ENCODE peak calls at places on chromosomes 7 and 10, in eight cellular contexts. One of them, this sample, is unnamed.

GRCh38 chr7:77327067-77327931 is 88.8 kb downstream of the GSAP start:
- DNase-seq in mammary epithelial cell: peak; percentile 74
- DNase-seq in pancreas: no peak
- DNase-seq in IMR-90: peak; percentile 91
- DNase-seq in fibroblast of lung: peak; percentile 51
- DNase-seq in MM.1S: peak; percentile 49
- DNase-seq in stomach: peak; percentile 32
- DNase-seq in HepG2: peak; percentile 25
- DNase-seq in this sample: peak; percentile 88

GRCh38 chr10:59536151-59536550 is 173.5 kb downstream of the SLC16A9 start:
- DNase-seq in IMR-90: peak; percentile 92
- DNase-seq in HepG2: no peak
- DNase-seq in MM.1S: no peak
- DNase-seq in pancreas: no peak
- DNase-seq in fibroblast of lung: peak; percentile 87
- DNase-seq in stomach: no peak
- DNase-seq in mammary epithelial cell: peak; percentile 57
- DNase-seq in this sample: no peak

GRCh38 chr7:40673285-40673684 is 538.5 kb downstream of the SUGCT start:
- DNase-seq in stomach: no peak
- DNase-seq in mammary epithelial cell: peak; percentile 78
- DNase-seq in MM.1S: peak; percentile 14
- DNase-seq in fibroblast of lung: peak; percentile 87
- DNase-seq in HepG2: no peak
- DNase-seq in pancreas: no peak
- DNase-seq in IMR-90: peak; percentile 93
- DNase-seq in this sample: no peak

GRCh38 chr10:33258951-33259350 is 75.5 kb downstream of the NRP1 start:
- DNase-seq in IMR-90: peak; percentile 73
- DNase-seq in mammary epithelial cell: peak; percentile 60
- DNase-seq in pancreas: no peak
- DNase-seq in MM.1S: no peak
- DNase-seq in stomach: no peak
- DNase-seq in fibroblast of lung: peak; percentile 85
- DNase-seq in HepG2: no peak
- DNase-seq in this sample: no peak

GRCh38 chr10:71255817-71256660 is 43.7 kb downstream of the UNC5B start:
- DNase-seq in fibroblast of lung: peak; percentile 94
- DNase-seq in HepG2: no peak
- DNase-seq in MM.1S: no peak
- DNase-seq in IMR-90: peak; percentile 91
- DNase-seq in pancreas: no peak
- DNase-seq in stomach: peak; percentile 74
- DNase-seq in mammary epithelial cell: peak; percentile 64
- DNase-seq in this sample: no peak

GRCh38 chr7:43148161-43148731 is 35.8 kb downstream of the HECW1 start:
- DNase-seq in mammary epithelial cell: peak; percentile 85
- DNase-seq in stomach: no peak
- DNase-seq in HepG2: no peak
- DNase-seq in fibroblast of lung: peak; percentile 41
- DNase-seq in pancreas: no peak
- DNase-seq in IMR-90: peak; percentile 23
- DNase-seq in MM.1S: no peak
- DNase-seq in this sample: no peak

GRCh38 chr7:13115157-13115772 is 427.8 kb downstream of the ARL4A start:
- DNase-seq in MM.1S: no peak
- DNase-seq in mammary epithelial cell: peak; percentile 6
- DNase-seq in pancreas: no peak
- DNase-seq in HepG2: no peak
- DNase-seq in stomach: no peak
- DNase-seq in fibroblast of lung: peak; percentile 25
- DNase-seq in IMR-90: peak; percentile 16
- DNase-seq in this sample: peak; percentile 54

GRCh38 chr10:78623577-78624215 is 445.1 kb upstream of the ZMIZ1 start:
- DNase-seq in mammary epithelial cell: peak; percentile 74
- DNase-seq in fibroblast of lung: peak; percentile 95
- DNase-seq in MM.1S: no peak
- DNase-seq in IMR-90: peak; percentile 90
- DNase-seq in HepG2: peak; percentile 66
- DNase-seq in pancreas: peak; percentile 19
- DNase-seq in stomach: no peak
- DNase-seq in this sample: no peak

GRCh38 chr7:50868426-50869100 is 85.9 kb upstream of the GRB10 start:
- DNase-seq in stomach: no peak
- DNase-seq in fibroblast of lung: no peak
- DNase-seq in HepG2: no peak
- DNase-seq in mammary epithelial cell: peak; percentile 12
- DNase-seq in IMR-90: peak; percentile 15
- DNase-seq in MM.1S: no peak
- DNase-seq in pancreas: no peak
- DNase-seq in this sample: no peak

GRCh38 chr7:50865450-50865849 is 82.8 kb upstream of the GRB10 start:
- DNase-seq in stomach: no peak
- DNase-seq in IMR-90: no peak
- DNase-seq in MM.1S: no peak
- DNase-seq in pancreas: peak; percentile 16
- DNase-seq in HepG2: no peak
- DNase-seq in mammary epithelial cell: no peak
- DNase-seq in fibroblast of lung: no peak
- DNase-seq in this sample: no peak

GRCh38 chr7:50864694-50865093 is 82.0 kb upstream of the GRB10 start:
- DNase-seq in MM.1S: no peak
- DNase-seq in stomach: no peak
- DNase-seq in pancreas: no peak
- DNase-seq in IMR-90: no peak
- DNase-seq in mammary epithelial cell: no peak
- DNase-seq in fibroblast of lung: no peak
- DNase-seq in HepG2: no peak
- DNase-seq in this sample: no peak

GRCh38 chr7:50867048-50867383 is 84.3 kb upstream of the GRB10 start:
- DNase-seq in MM.1S: no peak
- DNase-seq in fibroblast of lung: no peak
- DNase-seq in stomach: no peak
- DNase-seq in pancreas: no peak
- DNase-seq in IMR-90: no peak
- DNase-seq in mammary epithelial cell: no peak
- DNase-seq in HepG2: no peak
- DNase-seq in this sample: no peak

DNA sequence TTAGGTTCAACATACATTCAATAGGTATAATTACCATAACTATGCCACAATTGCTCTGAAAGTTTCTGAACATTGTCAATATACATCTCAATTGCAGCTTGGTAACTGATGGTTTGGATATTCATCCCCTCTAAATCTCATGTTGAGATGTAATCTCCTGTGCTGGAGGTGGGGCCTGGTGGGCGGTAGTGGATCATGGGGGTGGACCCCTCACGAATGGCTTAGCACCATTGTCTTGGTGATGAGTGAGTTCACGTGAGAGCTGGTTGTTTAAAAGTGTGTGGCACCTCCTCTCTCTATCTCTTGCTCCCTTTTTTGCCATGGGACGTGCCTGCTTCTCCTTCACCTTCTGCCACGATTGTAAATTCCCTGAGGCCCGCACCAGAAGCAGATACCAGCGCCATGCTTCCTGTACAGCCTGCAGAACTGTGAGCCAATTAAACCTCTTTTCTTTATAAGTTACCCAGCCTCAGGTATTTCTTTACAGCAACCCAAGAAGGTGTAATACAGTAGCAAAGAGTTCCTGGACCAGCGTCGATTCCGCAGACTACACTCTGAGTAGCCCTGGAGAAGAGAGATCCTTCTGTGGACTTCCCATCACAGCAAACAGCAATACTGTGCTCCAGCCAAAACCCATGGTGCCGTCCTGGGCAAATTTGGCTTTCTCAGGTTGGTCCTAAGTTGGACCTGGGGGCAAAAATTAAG is 83.8 kb upstream of the GRB10 start:
- DNase-seq in fibroblast of lung: no peak
- DNase-seq in mammary epithelial cell: no peak
- DNase-seq in stomach: no peak
- DNase-seq in pancreas: no peak
- DNase-seq in IMR-90: no peak
- DNase-seq in MM.1S: no peak
- DNase-seq in HepG2: no peak
- DNase-seq in this sample: no peak
- H3K4me3 ChIP-seq in fibroblast of lung: no peak overlapping the region
- H3K4me3 ChIP-seq in mammary epithelial cell: no peak overlapping the region
- H3K4me3 ChIP-seq in stomach: no peak overlapping the region
- H3K4me3 ChIP-seq in pancreas: no peak overlapping the region
- H3K4me3 ChIP-seq in IMR-90: no peak overlapping the region
- H3K4me3 ChIP-seq in MM.1S: no peak overlapping the region
- H3K4me3 ChIP-seq in HepG2: no peak overlapping the region
- H3K4me3 ChIP-seq in this sample: no peak overlapping the region

DNA sequence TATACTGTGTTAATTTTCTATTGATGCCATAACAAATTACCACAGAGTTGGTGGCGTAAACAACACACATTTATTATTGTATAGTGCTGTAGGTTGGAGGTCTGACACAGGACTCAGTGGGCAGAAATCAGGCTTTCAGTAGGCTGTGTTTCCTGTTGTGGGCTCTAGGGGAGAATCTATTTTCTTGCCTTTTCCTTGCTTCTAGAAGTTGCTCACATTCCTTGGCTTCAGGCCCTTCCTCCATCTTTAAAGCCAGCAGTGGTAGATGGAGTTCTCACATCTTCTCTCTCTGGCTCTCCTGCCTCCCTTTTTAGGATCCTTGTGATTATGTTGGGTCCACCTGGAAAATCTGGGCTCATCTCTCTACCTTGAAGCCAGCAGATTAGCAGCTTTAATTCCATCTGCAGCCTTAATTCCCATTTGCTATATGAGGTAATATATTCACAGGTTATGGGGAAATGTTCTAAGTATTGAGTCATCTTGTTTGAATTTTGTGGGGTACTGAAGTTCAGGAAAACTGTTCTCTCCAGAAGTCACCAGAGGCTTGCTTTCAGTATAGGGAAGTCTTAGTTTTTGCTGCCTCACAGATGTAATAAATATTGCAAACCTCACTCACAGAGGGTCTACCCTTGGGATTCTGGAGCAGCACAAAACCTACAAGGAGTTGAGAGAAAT is 38.9 kb downstream of the CCNY start:
- DNase-seq in MM.1S: no peak
- DNase-seq in stomach: no peak
- DNase-seq in IMR-90: peak; percentile 47
- DNase-seq in mammary epithelial cell: peak; percentile 14
- DNase-seq in pancreas: no peak
- DNase-seq in HepG2: no peak
- DNase-seq in fibroblast of lung: peak; percentile 35
- DNase-seq in this sample: no peak
- H3K4me1 ChIP-seq in MM.1S: no peaks in the 10 kb centered on the region
- H3K4me1 ChIP-seq in stomach: peaks cover 40% of the 10 kb centered on the region
- H3K4me1 ChIP-seq in IMR-90: peaks cover 13% of the 10 kb centered on the region
- H3K4me1 ChIP-seq in mammary epithelial cell: peaks cover 8% of the 10 kb centered on the region
- H3K4me1 ChIP-seq in pancreas: peaks cover 12% of the 10 kb centered on the region
- H3K4me1 ChIP-seq in HepG2: peaks cover 40% of the 10 kb centered on the region
- H3K4me1 ChIP-seq in fibroblast of lung: peaks cover 5% of the 10 kb centered on the region
- H3K4me1 ChIP-seq in this sample: peaks cover 25% of the 10 kb centered on the region

GRCh38 chr10:69576334-69577011 is 3.3 kb upstream of the NEUROG3 start:
- DNase-seq in HepG2: no peak
- DNase-seq in MM.1S: no peak
- DNase-seq in fibroblast of lung: no peak
- DNase-seq in stomach: no peak
- DNase-seq in mammary epithelial cell: peak; percentile 45
- DNase-seq in IMR-90: no peak
- DNase-seq in pancreas: no peak
- DNase-seq in this sample: no peak

GRCh38 chr10:69579661-69580060 is 6.4 kb upstream of the NEUROG3 start:
- DNase-seq in mammary epithelial cell: no peak
- DNase-seq in IMR-90: no peak
- DNase-seq in pancreas: no peak
- DNase-seq in MM.1S: no peak
- DNase-seq in HepG2: no peak
- DNase-seq in fibroblast of lung: no peak
- DNase-seq in stomach: no peak
- DNase-seq in this sample: no peak

GRCh38 chr10:69578508-69578991 is 5.3 kb upstream of the NEUROG3 start:
- DNase-seq in fibroblast of lung: no peak
- DNase-seq in stomach: no peak
- DNase-seq in mammary epithelial cell: peak; percentile 17
- DNase-seq in MM.1S: no peak
- DNase-seq in pancreas: no peak
- DNase-seq in IMR-90: no peak
- DNase-seq in HepG2: no peak
- DNase-seq in this sample: no peak

GRCh38 chr10:69575164-69575722 is 2.0 kb upstream of the NEUROG3 start:
- DNase-seq in MM.1S: no peak
- DNase-seq in HepG2: no peak
- DNase-seq in pancreas: no peak
- DNase-seq in IMR-90: no peak
- DNase-seq in stomach: no peak
- DNase-seq in fibroblast of lung: no peak
- DNase-seq in mammary epithelial cell: no peak
- DNase-seq in this sample: no peak

DNA sequence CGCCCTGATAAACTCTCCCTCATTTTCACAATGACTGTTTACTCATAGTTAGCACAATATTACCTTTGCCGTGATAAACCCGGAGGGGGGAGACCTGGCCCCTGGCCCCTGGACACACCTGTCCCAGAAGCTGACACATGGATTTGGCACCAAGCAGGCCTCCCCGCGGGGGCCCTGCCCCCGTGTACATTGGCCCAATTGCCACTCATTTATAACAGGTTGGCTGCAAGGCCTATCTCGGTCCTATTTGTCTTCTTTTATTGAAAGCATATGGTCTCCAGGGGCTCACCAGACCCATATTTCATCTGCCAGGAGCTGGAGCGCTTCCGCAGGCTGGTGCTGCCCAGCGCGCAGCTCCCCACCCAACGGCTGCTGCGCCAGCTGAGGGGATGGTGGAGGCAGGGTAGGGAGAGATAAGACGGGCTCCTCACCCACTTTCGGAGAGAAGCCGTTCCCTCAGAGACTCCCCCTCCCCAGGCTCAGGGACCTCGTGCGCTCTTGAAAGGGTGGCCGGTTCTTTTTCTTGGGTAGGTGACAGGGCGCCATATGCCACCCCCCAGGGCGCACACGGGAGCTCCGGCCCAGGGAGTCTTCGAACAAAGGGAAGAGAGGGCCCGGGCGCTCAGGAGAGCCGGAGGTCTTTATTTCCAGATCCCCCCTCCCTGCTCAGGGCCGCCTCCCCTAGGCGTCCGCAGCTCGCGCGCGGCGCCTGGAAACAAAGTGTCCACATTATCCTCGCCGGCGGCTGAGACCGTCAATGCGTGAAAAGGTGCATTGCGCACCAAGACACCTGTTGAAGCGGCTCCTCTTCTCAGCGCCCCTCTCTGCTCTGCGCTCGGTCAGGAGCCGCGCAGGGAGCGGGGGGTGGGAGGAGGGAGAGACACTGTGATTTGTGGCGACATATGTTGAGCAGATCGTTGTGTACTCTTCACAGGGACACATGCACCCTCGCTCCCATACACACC is 4.3 kb upstream of the NEUROG3 start:
- DNase-seq in HepG2: no peak
- DNase-seq in pancreas: no peak
- DNase-seq in MM.1S: no peak
- DNase-seq in mammary epithelial cell: peak; percentile 42
- DNase-seq in IMR-90: no peak
- DNase-seq in stomach: no peak
- DNase-seq in fibroblast of lung: no peak
- DNase-seq in this sample: no peak
- H3K4me3 ChIP-seq in HepG2: no peak overlapping the region
- H3K4me3 ChIP-seq in pancreas: no peak overlapping the region
- H3K4me3 ChIP-seq in MM.1S: no peak overlapping the region
- H3K4me3 ChIP-seq in mammary epithelial cell: no peak overlapping the region
- H3K4me3 ChIP-seq in IMR-90: no peak overlapping the region
- H3K4me3 ChIP-seq in stomach: no peak overlapping the region
- H3K4me3 ChIP-seq in fibroblast of lung: no peak overlapping the region
- H3K4me3 ChIP-seq in this sample: no peak overlapping the region

DNA sequence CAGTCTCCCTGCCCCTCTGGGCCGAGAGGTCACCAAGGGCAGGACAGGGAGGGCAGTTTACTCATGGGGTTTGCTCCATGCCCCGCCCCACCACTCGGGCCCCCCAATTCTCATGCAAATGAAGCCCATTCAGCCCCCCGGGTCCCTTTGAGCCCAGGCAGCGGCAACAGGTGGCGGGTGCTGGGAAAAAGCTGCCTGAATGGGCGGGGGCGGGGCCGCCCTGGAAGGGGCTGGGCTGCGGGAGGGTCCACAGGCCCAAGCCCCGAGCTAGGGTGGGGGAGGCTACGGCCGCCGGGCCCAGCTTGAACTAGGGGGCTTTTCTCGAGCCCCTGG is 5.2 kb downstream of the LFNG start:
- DNase-seq in pancreas: peak; percentile 61
- DNase-seq in mammary epithelial cell: no peak
- DNase-seq in MM.1S: no peak
- DNase-seq in HepG2: no peak
- DNase-seq in fibroblast of lung: no peak
- DNase-seq in IMR-90: no peak
- DNase-seq in stomach: no peak
- DNase-seq in this sample: no peak
- H3K4me1 ChIP-seq in pancreas: peaks cover 73% of the 10 kb centered on the region
- H3K4me1 ChIP-seq in mammary epithelial cell: peaks cover 73% of the 10 kb centered on the region
- H3K4me1 ChIP-seq in MM.1S: no peaks in the 10 kb centered on the region
- H3K4me1 ChIP-seq in HepG2: peaks cover 73% of the 10 kb centered on the region
- H3K4me1 ChIP-seq in fibroblast of lung: peaks cover 20% of the 10 kb centered on the region
- H3K4me1 ChIP-seq in IMR-90: peaks cover 31% of the 10 kb centered on the region
- H3K4me1 ChIP-seq in stomach: peaks cover 98% of the 10 kb centered on the region
- H3K4me1 ChIP-seq in this sample: peaks cover 80% of the 10 kb centered on the region